ENCODE peak calls at places on chromosomes 2 and 18, in seven cellular contexts. I is ovary, O is sigmoid colon, V is stomach, R is tibial nerve, L is GM12891, Z is erythroblast. U is an unnamed sample.

GRCh38 chr2:37764739-37765138 is 93.3 kb upstream of the CDC42EP3 start:
- DNase-seq in Z (no peak), I (no peak), L (no peak), V (no peak), R (no peak), O (no peak), U (no peak)

GRCh38 chr2:196268022-196268421 is 96.6 kb upstream of the STK17B start:
- DNase-seq in Z (no peak), R (no peak), O (no peak), V (no peak), L (no peak), I (no peak), U (no peak)

GRCh38 chr2:155377178-155377780 is 678.8 kb downstream of the KCNJ3 start:
- DNase-seq in O (no peak), L (no peak), R (no peak), Z (peak; percentile 9), V (no peak), I (no peak), U (no peak)

GRCh38 chr2:202337133-202337532 is 39.0 kb upstream of the BMPR2 start:
- DNase-seq in L (no peak), I (no peak), V (no peak), R (no peak), Z (peak; percentile 7), O (no peak), U (no peak)

GRCh38 chr2:58925676-58926081 is 684.6 kb upstream of the FANCL start:
- DNase-seq in R (no peak), O (no peak), V (no peak), I (no peak), L (no peak), Z (no peak), U (no peak)

GRCh38 chr2:77421971-77422370 is 100.2 kb downstream of the LRRTM4 start:
- DNase-seq in R (no peak), O (no peak), L (no peak), Z (no peak), I (no peak), V (no peak), U (no peak)

GRCh38 chr2:190415794-190416729 is 7.9 kb downstream of the MFSD6 start:
- DNase-seq in I (no peak), L (no peak), R (no peak), V (no peak), O (no peak), Z (no peak), U (no peak)

GRCh38 chr18:56869189-56869777 is 218.1 kb downstream of the WDR7 start:
- DNase-seq in I (no peak), L (no peak), Z (peak; percentile 77), O (no peak), R (no peak), V (no peak), U (no peak)

GRCh38 chr18:34121157-34121807 is 103.4 kb downstream of the NOL4 start:
- DNase-seq in R (no peak), Z (no peak), V (no peak), I (no peak), L (no peak), O (no peak), U (peak; percentile 49)

GRCh38 chr2:60514886-60515407 is 38.5 kb downstream of the BCL11A start:
- DNase-seq in L (no peak), R (no peak), I (no peak), Z (no peak), O (no peak), V (no peak), U (no peak)

GRCh38 chr2:94986392-94986963 is 39.0 kb upstream of the MAL start:
- DNase-seq in V (peak; percentile 70), I (no peak), O (no peak), R (no peak), Z (peak; percentile 48), L (peak; percentile 32), U (no peak)

GRCh38 chr18:11998182-11998581 is 16.9 kb downstream of the IMPA2 start:
- DNase-seq in L (no peak), O (peak; percentile 57), R (no peak), V (no peak), Z (no peak), I (no peak), U (no peak)

GRCh38 chr18:60246606-60247005 is 126.0 kb downstream of the MC4R start:
- DNase-seq in O (no peak), L (no peak), Z (no peak), R (no peak), V (no peak), I (no peak), U (no peak)

GRCh38 chr2:148876190-148876588 is 1.2 kb downstream of the KIF5C start:
- DNase-seq in V (no peak), O (no peak), I (no peak), R (no peak), Z (no peak), L (no peak), U (no peak)

GRCh38 chr2:176162911-176163654 is 6.0 kb downstream of the HOXD3 start:
- DNase-seq in L (no peak), Z (no peak), I (no peak), O (no peak), V (no peak), R (no peak), U (no peak)

GRCh38 chr2:17520761-17521160 is 2.5 kb upstream of the RAD51AP2 start:
- DNase-seq in R (no peak), Z (no peak), V (no peak), O (no peak), L (no peak), I (no peak), U (no peak)

GRCh38 chr2:17515652-17516051 is 2.6 kb downstream of the RAD51AP2 start:
- DNase-seq in O (no peak), L (no peak), V (no peak), Z (no peak), I (no peak), R (no peak), U (no peak)

GRCh38 chr2:17517481-17518211 is 594 bp downstream of the RAD51AP2 start:
- DNase-seq in L (no peak), I (peak; percentile 21), R (no peak), Z (no peak), V (no peak), O (no peak), U (no peak)

GRCh38 chr2:17521621-17522020 is 3.4 kb upstream of the RAD51AP2 start:
- DNase-seq in O (no peak), V (no peak), L (no peak), I (no peak), Z (no peak), R (no peak), U (no peak)

DNA sequence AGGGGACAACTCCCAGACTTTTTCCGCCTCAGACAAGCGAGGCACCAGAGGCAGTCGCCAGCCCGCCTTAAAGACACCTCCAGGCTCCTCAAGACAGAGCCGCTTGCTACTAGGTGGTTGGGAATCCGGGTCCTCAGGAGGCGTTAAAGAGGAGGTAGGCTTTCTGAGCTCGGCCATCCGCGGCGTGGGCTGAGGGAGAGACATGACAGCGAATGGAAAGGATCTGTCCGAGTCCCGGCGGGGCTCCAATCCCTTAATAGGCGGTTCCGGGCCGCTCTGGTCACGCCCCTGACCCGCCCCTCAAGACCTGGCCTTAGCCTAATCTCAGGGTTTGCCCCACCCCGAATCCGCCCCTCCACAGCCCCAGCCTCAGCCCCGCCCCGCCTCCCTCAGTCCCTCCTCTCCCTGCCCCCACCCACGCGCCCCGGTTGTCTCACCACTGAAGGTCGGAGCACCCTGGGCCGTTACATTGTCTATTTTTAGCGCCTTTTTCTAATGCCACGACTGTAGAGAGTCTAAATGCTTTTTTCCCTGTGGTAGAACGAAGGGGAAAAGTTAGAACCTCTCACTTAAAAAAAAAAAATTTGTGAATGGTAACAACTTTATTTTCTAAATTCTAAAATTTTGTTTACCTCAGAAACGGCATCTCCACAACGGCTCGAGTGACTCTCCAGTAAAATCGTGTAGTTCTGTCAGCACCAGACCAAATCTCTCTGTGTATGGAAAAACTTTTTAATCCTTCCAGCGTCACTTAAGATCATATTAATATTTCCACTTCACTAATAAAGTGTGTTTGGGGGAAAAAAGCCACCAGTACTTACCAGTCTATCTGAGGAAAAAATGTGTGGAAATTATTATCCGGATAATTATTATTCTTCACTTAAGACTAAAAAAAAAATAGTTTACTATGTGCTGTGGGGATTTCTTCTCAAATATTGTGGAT is at the start of gene RAD51AP2:
- DNase-seq in V (peak; percentile 73), O (peak; percentile 95), Z (peak; percentile 89), L (peak; percentile 21), R (peak; percentile 66), I (peak; percentile 89), U (peak; percentile 72)
- TF ChIP-seq POLR2A in V (no peak), O (no peak), Z (no peak), L (no peak), R (no peak), I (no peak), U (no peak)

GRCh38 chr2:227164745-227165350 is 424 bp downstream of the COL4A3 start:
- DNase-seq in V (peak; percentile 27), Z (no peak), I (peak; percentile 32), L (peak; percentile 25), R (no peak), O (no peak), U (peak; percentile 80)
- TF ChIP-seq POLR2A in V (no peak), Z (no peak), I (no peak), L (no peak), R (no peak), O (no peak), U (no peak)

GRCh38 chr18:7561907-7562460 is 5.1 kb upstream of the PTPRM start:
- DNase-seq in R (no peak), Z (no peak), I (no peak), L (no peak), V (no peak), O (no peak), U (no peak)

GRCh38 chr18:7559709-7560319 is 7.3 kb upstream of the PTPRM start:
- DNase-seq in Z (no peak), V (no peak), R (no peak), O (no peak), L (no peak), I (no peak), U (no peak)

GRCh38 chr18:7562491-7562890 is 4.6 kb upstream of the PTPRM start:
- DNase-seq in I (no peak), O (no peak), R (no peak), L (no peak), V (no peak), Z (no peak), U (no peak)

GRCh38 chr18:7558769-7559168 is 8.3 kb upstream of the PTPRM start:
- DNase-seq in R (no peak), Z (no peak), L (no peak), V (no peak), I (no peak), O (no peak), U (no peak)

DNA sequence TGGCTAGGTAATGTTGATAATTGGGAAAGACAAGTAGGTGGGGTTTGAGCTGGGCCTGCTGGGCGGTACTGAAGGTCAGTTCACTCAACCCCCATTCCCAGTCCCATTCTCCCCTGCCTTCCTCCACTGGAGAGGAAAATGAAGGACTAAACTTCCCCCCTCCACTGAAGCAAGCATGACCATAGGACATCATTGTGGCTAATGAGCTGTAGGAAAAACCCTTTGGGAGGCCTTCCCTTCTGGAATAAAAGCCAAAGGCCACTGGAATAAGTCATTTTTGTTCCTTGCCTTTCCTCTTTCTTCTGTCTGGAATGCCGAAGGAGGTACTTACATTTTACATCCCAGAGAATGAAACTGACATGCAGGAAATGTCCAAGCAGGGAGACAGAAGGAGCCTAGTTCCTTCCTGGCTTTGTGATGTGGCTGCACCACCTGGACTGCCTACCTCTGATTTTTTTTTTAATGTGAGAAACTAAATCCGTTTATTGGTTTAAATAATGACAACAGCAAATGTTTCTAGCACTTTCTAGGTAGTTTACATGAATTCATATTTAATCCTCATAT is 9.1 kb upstream of the PTPRM start:
- DNase-seq in Z (no peak), I (no peak), O (no peak), R (no peak), V (no peak), L (no peak), U (no peak)
- TF ChIP-seq POLR2A in Z (no peak), I (no peak), O (no peak), R (no peak), V (no peak), L (no peak), U (no peak)

GRCh38 chr2:238069877-238070276 is 9.1 kb downstream of the SCLY start:
- DNase-seq in V (no peak), R (no peak), I (no peak), O (no peak), L (no peak), Z (no peak), U (no peak)
- TF ChIP-seq POLR2A in V (no peak), R (no peak), I (no peak), O (no peak), L (no peak), Z (no peak), U (no peak)

U was measured in Peyer's patch.